ENCODE peak calls at places on chromosome 1, in ten cellular contexts. One of them, this sample, is unnamed. For H3K4me1, the result is how much of the 10 kb centered on the place peaks cover.

GRCh38 chr1:229884765-229885164 is 182.3 kb upstream of the GALNT2 start:
- DNase-seq in MM.1S: no peak
- DNase-seq in cardiac muscle cell: no peak
- DNase-seq in PC-9: no peak
- DNase-seq in tibial artery: no peak
- DNase-seq in ovary: no peak
- DNase-seq in spleen: no peak
- DNase-seq in kidney: no peak
- DNase-seq in PC-3: no peak
- DNase-seq in Peyer's patch: no peak
- DNase-seq in this sample: no peak

GRCh38 chr1:27886744-27887143 is 14.4 kb downstream of the THEMIS2 start:
- DNase-seq in MM.1S: no peak
- DNase-seq in cardiac muscle cell: no peak
- DNase-seq in PC-9: no peak
- DNase-seq in tibial artery: no peak
- DNase-seq in ovary: no peak
- DNase-seq in spleen: no peak
- DNase-seq in kidney: no peak
- DNase-seq in PC-3: no peak
- DNase-seq in Peyer's patch: no peak
- DNase-seq in this sample: no peak

GRCh38 chr1:3695326-3696217 is 43.3 kb downstream of the TP73 start:
- DNase-seq in MM.1S: no peak
- DNase-seq in cardiac muscle cell: peak
- DNase-seq in PC-9: no peak
- DNase-seq in tibial artery: no peak
- DNase-seq in ovary: peak
- DNase-seq in spleen: peak
- DNase-seq in kidney: no peak
- DNase-seq in PC-3: peak
- DNase-seq in Peyer's patch: no peak
- DNase-seq in this sample: no peak

GRCh38 chr1:30850607-30851006 is 58.0 kb downstream of the SDC3 start:
- DNase-seq in MM.1S: no peak
- DNase-seq in cardiac muscle cell: no peak
- DNase-seq in PC-9: no peak
- DNase-seq in tibial artery: no peak
- DNase-seq in ovary: no peak
- DNase-seq in spleen: no peak
- DNase-seq in kidney: no peak
- DNase-seq in PC-3: no peak
- DNase-seq in Peyer's patch: no peak
- DNase-seq in this sample: no peak

GRCh38 chr1:216935901-216936300 is 212.7 kb upstream of the ESRRG start:
- DNase-seq in MM.1S: no peak
- DNase-seq in cardiac muscle cell: no peak
- DNase-seq in PC-9: no peak
- DNase-seq in tibial artery: no peak
- DNase-seq in ovary: no peak
- DNase-seq in spleen: no peak
- DNase-seq in kidney: no peak
- DNase-seq in PC-3: peak
- DNase-seq in Peyer's patch: no peak
- DNase-seq in this sample: no peak

GRCh38 chr1:3066250-3066711 is 2.7 kb upstream of the PRDM16 start:
- DNase-seq in MM.1S: no peak
- DNase-seq in cardiac muscle cell: peak
- DNase-seq in PC-9: no peak
- DNase-seq in tibial artery: peak
- DNase-seq in ovary: no peak
- DNase-seq in spleen: peak
- DNase-seq in kidney: peak
- DNase-seq in PC-3: peak
- DNase-seq in Peyer's patch: no peak
- DNase-seq in this sample: no peak

GRCh38 chr1:1291023-1291528 is 10.8 kb downstream of the SCNN1D start:
- DNase-seq in MM.1S: no peak
- DNase-seq in cardiac muscle cell: no peak
- DNase-seq in PC-9: no peak
- DNase-seq in tibial artery: no peak
- DNase-seq in ovary: peak
- DNase-seq in spleen: no peak
- DNase-seq in kidney: no peak
- DNase-seq in PC-3: peak
- DNase-seq in Peyer's patch: no peak
- DNase-seq in this sample: no peak

GRCh38 chr1:184915463-184916080 is 58.7 kb downstream of the NIBAN1 start:
- DNase-seq in MM.1S: no peak
- DNase-seq in cardiac muscle cell: no peak
- DNase-seq in PC-9: no peak
- DNase-seq in tibial artery: no peak
- DNase-seq in ovary: no peak
- DNase-seq in spleen: no peak
- DNase-seq in kidney: no peak
- DNase-seq in PC-3: no peak
- DNase-seq in Peyer's patch: no peak
- DNase-seq in this sample: no peak

GRCh38 chr1:21758614-21759013 is 24.3 kb downstream of the USP48 start:
- DNase-seq in MM.1S: no peak
- DNase-seq in cardiac muscle cell: no peak
- DNase-seq in PC-9: no peak
- DNase-seq in tibial artery: no peak
- DNase-seq in ovary: no peak
- DNase-seq in spleen: no peak
- DNase-seq in kidney: no peak
- DNase-seq in PC-3: no peak
- DNase-seq in Peyer's patch: no peak
- DNase-seq in this sample: no peak

GRCh38 chr1:3242408-3243270 is 173.6 kb downstream of the PRDM16 start:
- DNase-seq in MM.1S: no peak
- DNase-seq in cardiac muscle cell: no peak
- DNase-seq in PC-9: no peak
- DNase-seq in tibial artery: no peak
- DNase-seq in ovary: no peak
- DNase-seq in spleen: no peak
- DNase-seq in kidney: no peak
- DNase-seq in PC-3: no peak
- DNase-seq in Peyer's patch: no peak
- DNase-seq in this sample: no peak

DNA sequence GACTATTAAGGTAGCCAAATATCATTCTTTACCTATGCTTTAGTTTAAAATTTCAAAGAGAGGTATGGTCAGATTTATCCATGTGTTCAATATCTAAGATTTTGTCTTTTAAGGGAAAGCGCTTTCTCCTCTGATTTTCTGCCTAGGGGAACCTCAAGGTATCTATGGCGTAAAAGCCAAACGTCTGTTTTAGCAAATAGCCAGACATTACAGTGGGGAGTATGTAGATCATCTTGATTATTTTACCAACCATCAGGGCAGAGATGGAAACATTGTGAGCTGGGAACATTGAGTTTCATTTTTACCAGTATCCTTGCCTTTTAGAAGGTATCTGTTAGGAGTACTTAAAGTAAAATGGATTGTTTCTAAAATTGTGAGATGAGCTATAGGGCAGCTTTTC is 71.0 kb downstream of the LEPR start:
- DNase-seq in MM.1S: no peak
- DNase-seq in cardiac muscle cell: no peak
- DNase-seq in PC-9: no peak
- DNase-seq in tibial artery: no peak
- DNase-seq in ovary: no peak
- DNase-seq in spleen: no peak
- DNase-seq in kidney: no peak
- DNase-seq in PC-3: no peak
- DNase-seq in Peyer's patch: no peak
- DNase-seq in this sample: no peak
- H3K4me1 ChIP-seq in MM.1S: under half
- H3K4me1 ChIP-seq in cardiac muscle cell: under half
- H3K4me1 ChIP-seq in PC-9: under half
- H3K4me1 ChIP-seq in tibial artery: under half
- H3K4me1 ChIP-seq in ovary: under half
- H3K4me1 ChIP-seq in spleen: under half
- H3K4me1 ChIP-seq in kidney: under half
- H3K4me1 ChIP-seq in PC-3: under half
- H3K4me1 ChIP-seq in Peyer's patch: under half
- H3K4me1 ChIP-seq in this sample: under half

DNA sequence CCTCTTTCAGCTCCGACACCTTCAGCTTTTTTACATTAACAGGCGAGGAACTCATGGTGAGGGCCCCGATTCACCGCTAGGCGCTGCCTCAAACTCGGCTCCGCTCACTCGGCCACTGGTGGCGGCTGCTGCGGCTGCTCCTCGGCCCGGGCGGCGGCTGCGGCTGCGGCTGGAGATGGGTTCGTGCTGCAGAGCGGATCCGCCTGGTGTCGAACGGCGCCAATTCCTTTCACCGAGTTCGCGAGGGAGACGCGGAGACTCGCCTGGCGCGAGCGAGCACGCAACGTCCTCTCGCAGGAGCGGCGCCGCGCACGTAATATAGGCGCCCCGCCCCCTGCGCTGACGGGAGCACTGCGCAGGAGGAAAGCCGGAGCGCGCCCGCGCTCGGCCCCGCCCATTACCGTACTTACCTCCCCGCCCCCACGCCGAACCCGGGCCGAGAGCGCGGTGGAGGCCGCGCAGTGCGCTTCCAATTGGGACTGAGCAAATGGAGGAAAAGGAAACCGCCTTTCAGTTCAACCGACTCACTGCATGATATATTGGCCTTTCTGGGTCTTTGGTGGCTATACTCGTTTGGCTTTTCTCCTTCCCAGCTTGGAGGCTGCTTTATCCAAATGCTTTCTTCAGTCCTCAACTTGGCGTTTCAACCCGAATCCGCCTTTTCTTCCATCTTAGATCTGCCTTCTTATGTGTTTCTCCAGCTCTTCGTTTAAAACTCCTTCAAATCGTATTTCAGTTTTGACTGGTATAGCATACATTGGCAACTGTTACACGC is at the start of gene HNRNPU:
- DNase-seq in MM.1S: peak
- DNase-seq in cardiac muscle cell: peak
- DNase-seq in PC-9: peak
- DNase-seq in tibial artery: peak
- DNase-seq in ovary: peak
- DNase-seq in spleen: peak
- DNase-seq in kidney: peak
- DNase-seq in PC-3: peak
- DNase-seq in Peyer's patch: peak
- DNase-seq in this sample: peak
- TF ChIP-seq CTCF in MM.1S: peak
- TF ChIP-seq CTCF in cardiac muscle cell: peak
- TF ChIP-seq CTCF in PC-9: peak
- TF ChIP-seq CTCF in tibial artery: peak
- TF ChIP-seq CTCF in ovary: peak
- TF ChIP-seq CTCF in spleen: peak
- TF ChIP-seq CTCF in kidney: peak
- TF ChIP-seq CTCF in PC-3: no peak
- TF ChIP-seq CTCF in Peyer's patch: peak
- TF ChIP-seq CTCF in this sample: peak

GRCh38 chr1:12643079-12643478 is 806 bp upstream of the AADACL4 start:
- DNase-seq in MM.1S: no peak
- DNase-seq in cardiac muscle cell: no peak
- DNase-seq in PC-9: no peak
- DNase-seq in tibial artery: no peak
- DNase-seq in ovary: no peak
- DNase-seq in spleen: no peak
- DNase-seq in kidney: no peak
- DNase-seq in PC-3: no peak
- DNase-seq in Peyer's patch: no peak
- DNase-seq in this sample: no peak
- H3K4me1 ChIP-seq in MM.1S: under half
- H3K4me1 ChIP-seq in cardiac muscle cell: under half
- H3K4me1 ChIP-seq in PC-9: under half
- H3K4me1 ChIP-seq in tibial artery: under half
- H3K4me1 ChIP-seq in ovary: under half
- H3K4me1 ChIP-seq in spleen: under half
- H3K4me1 ChIP-seq in kidney: under half
- H3K4me1 ChIP-seq in PC-3: under half
- H3K4me1 ChIP-seq in Peyer's patch: under half
- H3K4me1 ChIP-seq in this sample: under half

DNA sequence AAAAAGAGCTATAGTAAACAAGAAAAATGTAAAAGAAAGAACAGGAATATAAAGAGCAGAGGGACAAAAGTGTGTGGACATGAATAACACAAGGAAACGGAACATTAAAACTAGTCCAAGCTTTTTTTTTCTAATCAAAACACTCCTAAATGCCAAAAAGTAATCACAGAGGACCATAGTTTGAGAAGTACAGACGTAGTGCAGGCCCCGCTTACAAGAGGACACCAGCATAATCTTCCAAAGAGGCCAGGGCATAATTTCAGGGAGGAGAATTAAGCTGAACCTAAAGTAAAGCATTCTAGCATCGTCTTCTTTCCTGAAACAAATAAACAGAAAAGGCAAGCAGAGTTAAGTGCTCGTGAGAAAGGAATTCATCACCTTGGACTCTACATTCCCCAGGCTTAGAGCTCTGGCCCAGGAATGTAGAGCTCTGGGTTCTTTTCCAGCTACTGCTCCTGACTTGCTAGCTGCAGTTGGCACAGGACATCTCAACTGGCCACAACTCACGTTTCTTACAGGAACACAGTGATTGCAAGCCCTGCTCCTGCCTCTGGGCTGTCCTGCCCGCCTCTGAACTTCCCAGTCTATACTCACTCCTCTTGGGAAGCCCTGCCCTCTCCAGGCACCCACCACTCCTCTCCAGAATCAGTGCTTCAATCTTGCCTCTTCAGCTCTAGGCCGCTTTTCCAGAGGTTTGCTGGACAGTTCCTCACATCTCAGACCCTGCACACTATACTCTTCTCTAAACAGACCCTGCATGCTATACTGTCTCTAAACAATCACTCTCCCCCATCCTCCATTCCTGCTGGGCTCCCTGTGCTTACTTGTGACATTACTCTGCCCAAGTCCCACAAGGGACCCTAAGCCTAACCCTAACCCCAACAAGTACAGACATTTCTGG is 9.8 kb downstream of the RGS8 start:
- DNase-seq in MM.1S: no peak
- DNase-seq in cardiac muscle cell: peak
- DNase-seq in PC-9: no peak
- DNase-seq in tibial artery: peak
- DNase-seq in ovary: peak
- DNase-seq in spleen: no peak
- DNase-seq in kidney: no peak
- DNase-seq in PC-3: no peak
- DNase-seq in Peyer's patch: no peak
- DNase-seq in this sample: no peak
- TF ChIP-seq CTCF in MM.1S: no peak
- TF ChIP-seq CTCF in cardiac muscle cell: no peak
- TF ChIP-seq CTCF in PC-9: no peak
- TF ChIP-seq CTCF in tibial artery: no peak
- TF ChIP-seq CTCF in ovary: no peak
- TF ChIP-seq CTCF in spleen: no peak
- TF ChIP-seq CTCF in kidney: no peak
- TF ChIP-seq CTCF in PC-3: no peak
- TF ChIP-seq CTCF in Peyer's patch: no peak
- TF ChIP-seq CTCF in this sample: no peak